ENCODE peak calls at places on chromosomes 4 and X, in four cellular contexts. One of them, this sample, is unnamed.

GRCh38 chrX:78048036-78048435 is 56.0 kb upstream of the PGK1 start:
- DNase-seq in BE2C: no peak
- DNase-seq in uterus: no peak
- DNase-seq in IMR-90: no peak
- DNase-seq in this sample: no peak

GRCh38 chrX:21479695-21480280 is 105.6 kb downstream of the CNKSR2 start:
- DNase-seq in BE2C: peak; percentile 43
- DNase-seq in uterus: no peak
- DNase-seq in IMR-90: peak; percentile 54
- DNase-seq in this sample: no peak

GRCh38 chr4:81030061-81030616 is 369 bp upstream of the BMP3 start:
- DNase-seq in BE2C: no peak
- DNase-seq in uterus: no peak
- DNase-seq in IMR-90: no peak
- DNase-seq in this sample: no peak

GRCh38 chr4:185915817-185916216 is 103.8 kb upstream of the SORBS2 start:
- DNase-seq in BE2C: no peak
- DNase-seq in uterus: no peak
- DNase-seq in IMR-90: no peak
- DNase-seq in this sample: no peak

GRCh38 chrX:103818844-103819243 is 13.2 kb downstream of the RAB9B start:
- DNase-seq in BE2C: no peak
- DNase-seq in uterus: no peak
- DNase-seq in IMR-90: no peak
- DNase-seq in this sample: no peak

GRCh38 chr4:64121803-64122202 is 287.4 kb downstream of the TECRL start:
- DNase-seq in BE2C: no peak
- DNase-seq in uterus: no peak
- DNase-seq in IMR-90: no peak
- DNase-seq in this sample: no peak

GRCh38 chrX:38939067-38939466 is 137.8 kb downstream of the MID1IP1 start:
- DNase-seq in BE2C: no peak
- DNase-seq in uterus: peak; percentile 22
- DNase-seq in IMR-90: peak; percentile 55
- DNase-seq in this sample: no peak

GRCh38 chrX:104112326-104112951 is at the start of gene ZCCHC18:
- DNase-seq in BE2C: peak; percentile 80
- DNase-seq in uterus: peak; percentile 66
- DNase-seq in IMR-90: peak; percentile 57
- DNase-seq in this sample: peak; percentile 21

GRCh38 chr4:148442830-148443549 is 776 bp upstream of the NR3C2 start:
- DNase-seq in BE2C: peak; percentile 20
- DNase-seq in uterus: no peak
- DNase-seq in IMR-90: no peak
- DNase-seq in this sample: no peak

GRCh38 chr4:52407545-52407944 is 251.6 kb downstream of the USP46 start:
- DNase-seq in BE2C: no peak
- DNase-seq in uterus: no peak
- DNase-seq in IMR-90: no peak
- DNase-seq in this sample: no peak

GRCh38 chr4:48409203-48409602 is 67.9 kb downstream of the SLAIN2 start:
- DNase-seq in BE2C: no peak
- DNase-seq in uterus: no peak
- DNase-seq in IMR-90: no peak
- DNase-seq in this sample: no peak

GRCh38 chr4:169640261-169640880 is 20.0 kb downstream of the CLCN3 start:
- DNase-seq in BE2C: no peak
- DNase-seq in uterus: no peak
- DNase-seq in IMR-90: peak; percentile 91
- DNase-seq in this sample: no peak

GRCh38 chrX:38249965-38250364 is 29.3 kb upstream of the SRPX start:
- DNase-seq in BE2C: no peak
- DNase-seq in uterus: no peak
- DNase-seq in IMR-90: peak; percentile 25
- DNase-seq in this sample: no peak

GRCh38 chrX:133045986-133046385 is 50.9 kb downstream of the USP26 start:
- DNase-seq in BE2C: no peak
- DNase-seq in uterus: no peak
- DNase-seq in IMR-90: peak; percentile 1
- DNase-seq in this sample: no peak

GRCh38 chr4:181796502-181796901 is 446.7 kb upstream of the TENM3 start:
- DNase-seq in BE2C: no peak
- DNase-seq in uterus: no peak
- DNase-seq in IMR-90: peak; percentile 79
- DNase-seq in this sample: no peak

GRCh38 chr4:130028552-130028951 is 932.6 kb downstream of the C4orf33 start:
- DNase-seq in BE2C: no peak
- DNase-seq in uterus: no peak
- DNase-seq in IMR-90: no peak
- DNase-seq in this sample: no peak

GRCh38 chr4:8123865-8124264 is 34.7 kb downstream of the ABLIM2 start:
- DNase-seq in BE2C: no peak
- DNase-seq in uterus: no peak
- DNase-seq in IMR-90: no peak
- DNase-seq in this sample: no peak

GRCh38 chr4:183797041-183797444 is 108.1 kb upstream of the STOX2 start:
- DNase-seq in BE2C: no peak
- DNase-seq in uterus: no peak
- DNase-seq in IMR-90: no peak
- DNase-seq in this sample: no peak

GRCh38 chr4:173397604-173398003 is 1.3 kb downstream of the SCRG1 start:
- DNase-seq in BE2C: no peak
- DNase-seq in uterus: no peak
- DNase-seq in IMR-90: no peak
- DNase-seq in this sample: no peak

GRCh38 chr4:158993895-158994294 is 109.0 kb upstream of the RAPGEF2 start:
- DNase-seq in BE2C: no peak
- DNase-seq in uterus: no peak
- DNase-seq in IMR-90: no peak
- DNase-seq in this sample: no peak

GRCh38 chr4:86909945-86910344 is 17.7 kb upstream of the C4orf36 start:
- DNase-seq in BE2C: no peak
- DNase-seq in uterus: no peak
- DNase-seq in IMR-90: no peak
- DNase-seq in this sample: no peak

DNA sequence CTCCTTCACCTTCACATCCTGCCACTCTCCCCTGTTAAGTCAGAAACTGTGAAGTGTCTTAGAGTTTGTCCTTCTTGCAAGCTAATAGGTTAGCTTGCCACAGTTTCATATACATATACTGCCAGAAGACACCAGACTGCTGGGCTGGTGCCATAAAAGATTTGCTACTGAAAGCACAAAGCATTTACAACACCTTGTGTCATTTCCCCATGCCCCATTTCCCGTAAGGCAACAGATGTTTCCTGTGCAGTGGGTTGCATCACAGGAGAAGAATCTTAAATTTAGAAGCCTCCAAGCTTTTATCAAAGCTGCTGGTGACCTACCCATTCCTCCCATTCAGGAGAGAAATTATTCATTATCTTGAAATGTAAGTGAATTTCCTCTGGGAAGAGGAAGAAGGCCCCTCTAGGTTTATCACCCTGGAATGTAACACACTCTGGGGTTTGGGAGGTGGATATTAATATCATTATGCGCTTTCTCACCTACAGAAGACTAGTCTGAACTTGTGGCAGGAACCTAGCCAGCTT is 34.5 kb upstream of the RAB33B start:
- DNase-seq in BE2C: no peak
- DNase-seq in uterus: peak; percentile 19
- DNase-seq in IMR-90: peak; percentile 86
- DNase-seq in this sample: no peak
- H3K9me3 ChIP-seq in BE2C: no peaks in the 10 kb centered on the region
- H3K9me3 ChIP-seq in uterus: no peaks in the 10 kb centered on the region
- H3K9me3 ChIP-seq in IMR-90: no peaks in the 10 kb centered on the region
- H3K9me3 ChIP-seq in this sample: no peaks in the 10 kb centered on the region

GRCh38 chr4:29867412-29867811 is 852.8 kb upstream of the PCDH7 start:
- DNase-seq in BE2C: no peak
- DNase-seq in uterus: no peak
- DNase-seq in IMR-90: no peak
- DNase-seq in this sample: no peak
- H3K9me3 ChIP-seq in BE2C: no peaks in the 10 kb centered on the region
- H3K9me3 ChIP-seq in uterus: no peaks in the 10 kb centered on the region
- H3K9me3 ChIP-seq in IMR-90: peaks cover 4% of the 10 kb centered on the region
- H3K9me3 ChIP-seq in this sample: no peaks in the 10 kb centered on the region

GRCh38 chrX:145729635-145730034 is 88.0 kb upstream of the SLITRK2 start:
- DNase-seq in BE2C: no peak
- DNase-seq in uterus: no peak
- DNase-seq in IMR-90: no peak
- DNase-seq in this sample: no peak
- H3K9me3 ChIP-seq in BE2C: no peaks in the 10 kb centered on the region
- H3K9me3 ChIP-seq in uterus: no peaks in the 10 kb centered on the region
- H3K9me3 ChIP-seq in IMR-90: peaks cover 7% of the 10 kb centered on the region
- H3K9me3 ChIP-seq in this sample: no peaks in the 10 kb centered on the region

DNA sequence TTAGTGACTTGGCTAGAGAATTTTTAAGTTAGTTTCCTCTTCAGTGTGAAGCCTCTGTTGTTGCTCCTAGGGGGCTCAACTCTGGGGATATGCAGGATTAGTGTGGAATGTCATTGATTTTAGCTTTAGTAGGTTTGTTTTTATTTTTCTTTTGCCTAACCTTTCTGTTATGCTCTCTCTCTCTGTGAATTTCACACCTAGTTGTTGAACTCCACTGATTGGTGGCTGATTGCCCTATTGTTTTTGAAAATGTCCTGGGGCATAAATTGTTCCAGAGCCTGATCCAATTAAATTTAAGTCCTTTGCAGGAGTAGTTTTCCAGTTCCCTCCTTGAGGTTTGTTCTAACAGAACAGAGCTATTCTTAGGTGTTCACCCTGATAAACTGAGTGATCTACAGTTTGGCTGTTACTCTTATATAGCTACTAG is 393.3 kb upstream of the CTSO start:
- DNase-seq in BE2C: no peak
- DNase-seq in uterus: no peak
- DNase-seq in IMR-90: no peak
- DNase-seq in this sample: no peak
- H3K9me3 ChIP-seq in BE2C: no peaks in the 10 kb centered on the region
- H3K9me3 ChIP-seq in uterus: no peaks in the 10 kb centered on the region
- H3K9me3 ChIP-seq in IMR-90: no peaks in the 10 kb centered on the region
- H3K9me3 ChIP-seq in this sample: no peaks in the 10 kb centered on the region

GRCh38 chrX:357693-358471 is 28.8 kb downstream of the PPP2R3B start:
- DNase-seq in BE2C: no peak
- DNase-seq in uterus: no peak
- DNase-seq in IMR-90: peak; percentile 60
- DNase-seq in this sample: no peak
- H3K9me3 ChIP-seq in BE2C: no peaks in the 10 kb centered on the region
- H3K9me3 ChIP-seq in uterus: no peaks in the 10 kb centered on the region
- H3K9me3 ChIP-seq in IMR-90: peaks cover 18% of the 10 kb centered on the region
- H3K9me3 ChIP-seq in this sample: peaks cover 5% of the 10 kb centered on the region

GRCh38 chrX:135698924-135699323 is 14.5 kb upstream of the CT45A1 start:
- DNase-seq in BE2C: no peak
- DNase-seq in uterus: no peak
- DNase-seq in IMR-90: no peak
- DNase-seq in this sample: no peak

GRCh38 chrX:135695471-135695870 is 18.0 kb upstream of the CT45A1 start:
- DNase-seq in BE2C: no peak
- DNase-seq in uterus: no peak
- DNase-seq in IMR-90: no peak
- DNase-seq in this sample: no peak

GRCh38 chrX:135697614-135698013 is 15.8 kb upstream of the CT45A1 start:
- DNase-seq in BE2C: no peak
- DNase-seq in uterus: no peak
- DNase-seq in IMR-90: no peak
- DNase-seq in this sample: no peak
- H3K9me3 ChIP-seq in BE2C: no peaks in the 10 kb centered on the region
- H3K9me3 ChIP-seq in uterus: no peaks in the 10 kb centered on the region
- H3K9me3 ChIP-seq in IMR-90: no peaks in the 10 kb centered on the region
- H3K9me3 ChIP-seq in this sample: no peaks in the 10 kb centered on the region

DNA sequence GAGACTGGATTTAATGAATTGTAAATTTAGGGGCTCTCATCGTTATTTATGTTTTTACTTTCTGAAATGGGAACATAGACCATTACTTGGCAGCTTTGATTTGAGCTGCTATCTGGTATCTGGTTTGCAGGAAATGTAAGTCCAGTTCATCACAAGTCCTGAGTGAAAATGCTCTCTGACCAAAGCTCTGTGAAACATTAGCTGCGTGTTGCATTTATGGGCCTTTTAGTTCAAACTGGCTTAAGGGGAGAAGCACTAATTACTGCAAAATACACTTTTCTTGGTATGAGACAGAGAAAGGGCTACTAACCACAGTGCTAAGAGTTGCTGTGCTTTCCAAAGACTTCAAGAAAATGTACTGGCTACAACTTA is 453 bp downstream of the CC2D2A start:
- DNase-seq in BE2C: no peak
- DNase-seq in uterus: no peak
- DNase-seq in IMR-90: peak; percentile 15
- DNase-seq in this sample: no peak
- H3K9me3 ChIP-seq in BE2C: no peaks in the 10 kb centered on the region
- H3K9me3 ChIP-seq in uterus: no peaks in the 10 kb centered on the region
- H3K9me3 ChIP-seq in IMR-90: no peaks in the 10 kb centered on the region
- H3K9me3 ChIP-seq in this sample: no peaks in the 10 kb centered on the region